ENCODE peak calls at places on chromosome 13, in five cellular contexts. Y is CD8-positive, alpha-beta T cell; B is fibroblast of lung; Q is SJSA1; U is pancreas. K is an unnamed sample.

GRCh38 chr13:76667551-76667950 is 218.7 kb downstream of the KCTD12 start:
- DNase-seq in Q (no peak), U (no peak), Y (no peak), B (peak; percentile 87), K (no peak)

GRCh38 chr13:31172001-31172400 is 10.3 kb upstream of the HSPH1 start:
- DNase-seq in Q (no peak), B (peak; percentile 40), U (no peak), Y (no peak), K (no peak)

GRCh38 chr13:36910545-36910944 is 9.5 kb downstream of the SMAD9 start:
- DNase-seq in U (no peak), Q (no peak), B (no peak), Y (no peak), K (no peak)

GRCh38 chr13:39998166-39998565 is 342.7 kb downstream of the COG6 start:
- DNase-seq in Y (no peak), Q (no peak), B (no peak), U (no peak), K (no peak)

GRCh38 chr13:113937073-113937472 is 36.8 kb downstream of the C13orf46 start:
- DNase-seq in B (no peak), U (no peak), Q (no peak), Y (no peak), K (no peak)

GRCh38 chr13:67223024-67223423 is 7.1 kb downstream of the PCDH9 start:
- DNase-seq in Y (no peak), Q (no peak), U (no peak), B (peak; percentile 66), K (no peak)

GRCh38 chr13:44576396-44577235 is 486 bp upstream of the TSC22D1 start:
- DNase-seq in B (no peak), Y (peak; percentile 20), U (peak; percentile 40), Q (no peak), K (no peak)

GRCh38 chr13:41827507-41828213 is 133.2 kb downstream of the VWA8 start:
- DNase-seq in B (peak; percentile 95), U (no peak), Y (no peak), Q (peak; percentile 46), K (peak; percentile 39)

GRCh38 chr13:24746618-24747247 is 17.2 kb upstream of the RNF17 start:
- DNase-seq in Y (no peak), Q (no peak), B (no peak), U (no peak), K (no peak)

GRCh38 chr13:108932206-108932605 is 302.8 kb downstream of the MYO16 start:
- DNase-seq in Y (no peak), B (no peak), U (no peak), Q (no peak), K (no peak)

GRCh38 chr13:23509781-23510543 is 60.2 kb upstream of the TNFRSF19 start:
- DNase-seq in Q (no peak), Y (no peak), B (peak; percentile 73), U (no peak), K (no peak)

GRCh38 chr13:75194717-75195116 is 287.3 kb downstream of the TBC1D4 start:
- DNase-seq in Y (no peak), Q (no peak), U (no peak), B (no peak), K (no peak)

DNA sequence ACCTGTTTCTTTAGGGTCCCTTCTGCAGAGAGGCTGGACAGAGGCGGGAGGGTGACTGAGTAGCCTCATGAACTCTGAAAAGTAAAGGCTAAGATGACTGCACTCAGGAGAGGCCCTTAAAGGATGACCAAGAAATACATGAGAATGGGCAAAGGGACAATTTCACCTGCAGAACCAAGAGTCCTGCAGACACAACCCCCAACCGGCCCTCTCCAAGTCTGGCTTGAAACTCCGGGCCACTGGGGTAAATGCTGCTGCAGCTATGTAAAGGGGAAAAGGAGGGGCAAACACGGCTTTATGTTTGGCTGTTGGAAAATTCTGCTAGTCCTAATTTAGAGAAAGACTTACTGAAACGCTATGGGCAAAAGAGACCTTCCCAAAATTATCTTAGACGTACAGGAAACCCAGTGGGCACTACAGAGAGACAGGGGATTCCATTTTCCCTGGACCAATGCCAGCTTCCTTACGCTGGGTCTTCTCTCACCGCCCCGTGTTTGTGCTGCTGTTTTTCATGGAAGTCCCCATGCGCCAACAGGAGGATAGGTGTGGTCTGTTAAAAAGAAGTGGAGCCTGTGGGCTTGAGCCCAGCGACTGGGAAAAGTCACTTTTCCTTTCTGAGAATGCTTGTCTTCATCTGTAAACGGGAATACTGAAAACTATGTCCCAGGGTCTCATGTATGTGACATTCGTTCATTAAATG is 10.6 kb downstream of the COL4A2 start:
- DNase-seq in B (no peak), Q (peak; percentile 45), U (no peak), Y (no peak), K (no peak)
- H3K27ac ChIP-seq in B (no peak overlapping the region), Q (no peak overlapping the region), U (no peak overlapping the region), Y (no peak overlapping the region), K (no peak overlapping the region)

GRCh38 chr13:52412128-52412527 is 6.2 kb upstream of the THSD1 start:
- DNase-seq in Q (no peak), U (no peak), B (no peak), Y (no peak), K (no peak)

GRCh38 chr13:52405767-52406494 is at the start of gene THSD1:
- DNase-seq in U (peak; percentile 21), Q (no peak), Y (no peak), B (peak; percentile 49), K (no peak)

GRCh38 chr13:52405369-52405766 is 604 bp downstream of the THSD1 start:
- DNase-seq in B (no peak), U (no peak), Q (no peak), Y (no peak), K (no peak)

GRCh38 chr13:52411629-52412028 is 5.7 kb upstream of the THSD1 start:
- DNase-seq in Y (no peak), B (peak; percentile 92), Q (no peak), U (no peak), K (no peak)

GRCh38 chr13:52406629-52407028 is 657 bp upstream of the THSD1 start:
- DNase-seq in Y (no peak), B (no peak), Q (no peak), U (no peak), K (no peak)
- H3K27ac ChIP-seq in Y (no peak overlapping the region), B (no peak overlapping the region), Q (no peak overlapping the region), U (no peak overlapping the region), K (no peak overlapping the region)

DNA sequence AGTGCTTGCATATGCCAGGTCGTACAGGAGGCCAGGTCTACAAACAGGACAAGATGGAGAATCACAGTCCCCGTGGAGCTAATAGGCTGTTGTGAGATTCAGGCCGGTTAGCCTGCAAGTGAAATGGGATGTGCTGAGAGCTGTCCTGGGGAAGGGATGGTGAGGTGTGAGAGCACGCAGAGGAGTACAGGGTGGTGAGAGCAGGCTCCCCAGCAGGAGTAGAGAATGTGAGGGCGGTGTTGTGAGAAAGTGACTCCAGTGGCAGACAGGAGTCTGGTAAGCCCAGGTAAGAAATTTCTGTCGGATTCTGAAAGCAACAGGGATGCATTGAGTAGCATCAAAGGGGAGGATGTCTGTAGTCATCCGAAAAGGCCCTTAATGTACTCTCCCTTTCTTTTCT is 50.7 kb upstream of the GPR183 start:
- DNase-seq in Q (peak; percentile 69), U (no peak), B (no peak), Y (no peak), K (no peak)
- H3K27ac ChIP-seq in Q (peak overlapping the region; percentile 92), U (no peak overlapping the region), B (no peak overlapping the region), Y (peak overlapping the region; percentile 97), K (no peak overlapping the region)

DNA sequence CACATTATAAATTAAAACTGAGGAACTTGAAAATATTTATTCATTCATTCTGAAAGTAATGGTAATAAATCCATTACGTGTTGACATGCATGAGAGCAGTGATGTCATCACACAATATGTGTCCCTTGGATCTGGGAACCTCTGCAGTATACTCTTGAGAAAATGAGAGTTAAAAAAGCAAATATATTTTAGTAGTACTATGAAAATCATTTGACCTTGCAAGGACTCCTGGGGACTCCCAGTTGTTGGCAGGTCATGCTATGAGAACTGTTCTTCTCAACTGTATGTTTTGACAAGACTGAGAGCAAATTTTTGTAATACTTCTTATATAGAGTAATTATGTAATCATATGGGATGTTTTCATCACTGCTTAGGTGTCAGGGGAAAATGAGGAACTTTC is 249.4 kb downstream of the PCCA start:
- DNase-seq in Q (no peak), B (no peak), Y (no peak), U (no peak), K (no peak)
- H3K27ac ChIP-seq in Q (no peak overlapping the region), B (no peak overlapping the region), Y (no peak overlapping the region), U (no peak overlapping the region), K (no peak overlapping the region)

DNA sequence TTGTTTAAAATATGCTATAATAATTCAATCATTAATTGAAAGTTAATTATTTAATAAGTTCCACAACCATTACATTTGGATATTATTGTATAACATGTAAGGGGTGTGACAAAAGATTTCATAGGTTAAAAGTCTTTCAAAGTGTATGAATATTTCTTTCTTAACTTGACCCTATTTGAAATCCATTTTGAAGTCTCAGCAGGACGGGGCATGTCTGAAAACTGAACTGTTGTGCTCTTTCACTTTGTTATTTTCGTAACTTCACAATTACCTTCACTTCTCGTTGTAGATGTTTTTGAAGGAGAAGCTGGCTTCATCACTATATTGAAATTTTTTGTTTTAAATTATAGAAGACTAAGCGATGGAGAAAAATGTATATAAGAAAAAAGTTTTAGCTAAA is 1775.7 kb downstream of the PCDH9 start:
- DNase-seq in Q (no peak), U (no peak), B (no peak), Y (no peak), K (no peak)
- H3K27ac ChIP-seq in Q (no peak overlapping the region), U (no peak overlapping the region), B (no peak overlapping the region), Y (no peak overlapping the region), K (no peak overlapping the region)

DNA sequence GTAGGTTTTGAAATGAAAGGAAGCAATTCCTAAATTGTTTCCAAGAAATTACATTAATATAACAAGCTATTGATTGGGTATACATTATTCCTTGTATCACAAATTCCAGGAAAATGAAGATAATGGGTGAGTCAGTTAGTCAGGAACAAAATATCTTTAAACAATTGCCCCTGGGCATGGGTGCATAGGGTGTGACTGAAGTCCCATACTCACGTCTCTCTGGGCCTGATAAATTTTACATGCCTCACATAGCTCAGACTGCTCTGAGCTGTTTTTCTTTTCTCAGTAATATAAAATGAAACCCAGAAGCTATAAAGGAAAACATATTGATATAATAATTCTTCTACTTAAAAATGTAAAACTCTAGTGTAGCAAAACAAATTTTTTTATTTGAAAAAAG is 87.8 kb downstream of the FNDC3A start:
- DNase-seq in B (no peak), Y (no peak), U (no peak), Q (no peak), K (no peak)
- H3K27ac ChIP-seq in B (no peak overlapping the region), Y (no peak overlapping the region), U (no peak overlapping the region), Q (no peak overlapping the region), K (no peak overlapping the region)

DNA sequence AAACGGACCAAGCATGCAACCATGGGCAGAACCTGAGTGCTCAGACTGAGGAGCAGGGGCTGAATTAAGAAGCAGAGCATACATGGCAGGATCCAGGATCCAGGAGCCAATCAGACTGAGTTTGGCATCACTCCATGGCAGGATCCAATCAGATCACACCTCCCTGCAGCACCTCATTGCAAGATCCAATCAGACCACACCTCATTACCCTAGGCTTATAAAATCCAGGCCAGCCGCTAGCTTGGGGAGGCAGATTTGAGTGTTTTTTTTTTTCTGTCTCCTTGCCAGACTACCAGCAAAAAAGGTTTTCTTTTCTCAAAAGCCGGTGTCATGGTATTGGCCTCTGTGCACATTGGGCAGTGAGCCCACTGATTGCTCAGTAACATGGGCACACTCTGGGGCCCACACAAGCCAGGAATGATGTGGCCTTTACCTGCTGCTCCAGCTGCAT is 127.9 kb upstream of the GJB6 start:
- DNase-seq in Q (no peak), Y (no peak), B (peak; percentile 62), U (peak; percentile 53), K (no peak)
- H3K27ac ChIP-seq in Q (no peak overlapping the region), Y (no peak overlapping the region), B (no peak overlapping the region), U (no peak overlapping the region), K (no peak overlapping the region)